ENCODE peak calls at places on chromosomes 1 and 21, in four cellular contexts. X is activated CD4-positive, CD25-positive, alpha-beta regulatory T cell; L is mammary epithelial cell; V is HFF-Myc. H is an unnamed sample.

GRCh38 chr1:3880429-3881190 is 19.5 kb downstream of the C1orf174 start:
- DNase-seq in X (no peak), L (no peak), V (no peak), H (no peak)

GRCh38 chr1:233389169-233389568 is 61.6 kb downstream of the MAP3K21 start:
- DNase-seq in X (no peak), L (no peak), V (no peak), H (no peak)

GRCh38 chr1:159752135-159752580 is 28.6 kb upstream of the DUSP23 start:
- DNase-seq in V (no peak), X (no peak), L (peak), H (no peak)

GRCh38 chr1:183203094-183203493 is 17.0 kb downstream of the LAMC2 start:
- DNase-seq in V (no peak), X (no peak), L (no peak), H (no peak)

GRCh38 chr1:94721240-94721639 is 98.9 kb upstream of the SLC44A3 start:
- DNase-seq in V (no peak), X (no peak), L (no peak), H (no peak)

GRCh38 chr21:16797530-16797929 is 715.3 kb upstream of the CXADR start:
- DNase-seq in V (no peak), L (no peak), X (no peak), H (no peak)

GRCh38 chr1:42529724-42530161 is 66.7 kb downstream of the CCDC30 start:
- DNase-seq in X (no peak), L (peak), V (no peak), H (peak)

GRCh38 chr1:41366428-41367101 is 5.3 kb downstream of the FOXO6 start:
- DNase-seq in X (no peak), L (no peak), V (no peak), H (no peak)

GRCh38 chr1:201737350-201738060 is 91.5 kb upstream of the IPO9 start:
- DNase-seq in V (no peak), L (no peak), X (no peak), H (no peak)

GRCh38 chr1:232635778-232636356 is 5.9 kb upstream of the SIPA1L2 start:
- DNase-seq in V (peak), X (no peak), L (peak), H (no peak)

GRCh38 chr1:214216031-214216430 is 64.9 kb upstream of the SMYD2 start:
- DNase-seq in L (no peak), V (no peak), X (no peak), H (no peak)

GRCh38 chr1:229087906-229088305 is 183.0 kb upstream of the RAB4A start:
- DNase-seq in L (no peak), X (no peak), V (no peak), H (no peak)

GRCh38 chr1:25958475-25958874 is 39.4 kb downstream of the PAFAH2 start:
- DNase-seq in L (peak), V (peak), X (no peak), H (peak)

GRCh38 chr1:9402717-9403116 is 110.0 kb downstream of the SPSB1 start:
- DNase-seq in V (no peak), L (no peak), X (no peak), H (no peak)

GRCh38 chr1:94247146-94248094 is 10.0 kb upstream of the ARHGAP29 start:
- DNase-seq in V (no peak), L (peak), X (no peak), H (no peak)

GRCh38 chr1:68010543-68010942 is 39.9 kb downstream of the DIRAS3 start:
- DNase-seq in X (no peak), V (no peak), L (no peak), H (no peak)

H was measured in kidney epithelial cell.